ENCODE peak calls at places on chromosomes 11 and 22, in nine cellular contexts. Z, T, F, B, W, Q, K, O and A are unnamed samples.

GRCh38 chr22:47291565-47292495 is 529.4 kb downstream of the TBC1D22A start:
- DNase-seq in Z (no peak), T (no peak), F (no peak), B (no peak), W (no peak), Q (no peak), K (no peak), O (no peak), A (no peak)

GRCh38 chr22:37566329-37566837 is 6.1 kb downstream of the CDC42EP1 start:
- DNase-seq in Z (no peak), T (no peak), F (no peak), B (no peak), W (no peak), Q (peak; percentile 69), K (no peak), O (no peak), A (peak; percentile 55)

GRCh38 chr11:35488117-35488516 is 37.3 kb downstream of the PAMR1 start:
- DNase-seq in Z (no peak), T (peak; percentile 62), F (no peak), B (no peak), W (no peak), Q (no peak), K (peak; percentile 27), O (no peak), A (no peak)

GRCh38 chr11:83801799-83802198 is 515.6 kb upstream of the CCDC90B start:
- DNase-seq in Z (no peak), T (no peak), F (no peak), B (no peak), W (no peak), Q (no peak), K (no peak), O (no peak), A (no peak)

GRCh38 chr11:3201677-3202181 is 16.9 kb downstream of the MRGPRG start:
- DNase-seq in Z (no peak), T (no peak), F (no peak), B (no peak), W (no peak), Q (no peak), K (no peak), O (no peak), A (no peak)

GRCh38 chr11:117620131-117620530 is 176.9 kb downstream of the DSCAML1 start:
- DNase-seq in Z (no peak), T (no peak), F (no peak), B (no peak), W (no peak), Q (no peak), K (no peak), O (no peak), A (no peak)

GRCh38 chr11:119509277-119509841 is 86.4 kb upstream of the THY1 start:
- DNase-seq in Z (peak; percentile 52), T (peak; percentile 77), F (no peak), B (no peak), W (no peak), Q (no peak), K (no peak), O (no peak), A (no peak)

GRCh38 chr11:34309970-34310369 is 47.8 kb downstream of the ABTB2 start:
- DNase-seq in Z (no peak), T (no peak), F (no peak), B (no peak), W (no peak), Q (no peak), K (no peak), O (no peak), A (no peak)

GRCh38 chr11:78698612-78699011 is 123.9 kb upstream of the NARS2 start:
- DNase-seq in Z (peak; percentile 91), T (peak; percentile 92), F (no peak), B (no peak), W (no peak), Q (no peak), K (peak; percentile 38), O (no peak), A (no peak)

GRCh38 chr22:49595465-49596078 is 232.1 kb downstream of the BRD1 start:
- DNase-seq in Z (no peak), T (no peak), F (no peak), B (no peak), W (no peak), Q (no peak), K (no peak), O (no peak), A (no peak)

GRCh38 chr11:67437082-67437821 is at the start of gene PTPRCAP:
- DNase-seq in Z (no peak), T (no peak), F (peak; percentile 41), B (no peak), W (peak; percentile 68), Q (peak; percentile 85), K (no peak), O (no peak), A (peak; percentile 75)

GRCh38 chr11:126654886-126655806 is 299.7 kb downstream of the ST3GAL4 start:
- DNase-seq in Z (no peak), T (peak; percentile 18), F (no peak), B (no peak), W (no peak), Q (no peak), K (no peak), O (no peak), A (no peak)

GRCh38 chr11:20353829-20354434 is 9.6 kb upstream of the HTATIP2 start:
- DNase-seq in Z (peak; percentile 43), T (peak; percentile 24), F (peak; percentile 29), B (no peak), W (no peak), Q (no peak), K (peak; percentile 28), O (peak; percentile 36), A (no peak)

GRCh38 chr11:27347949-27348879 is 14.8 kb downstream of the CCDC34 start:
- DNase-seq in Z (no peak), T (no peak), F (no peak), B (no peak), W (no peak), Q (no peak), K (no peak), O (peak; percentile 55), A (no peak)

GRCh38 chr11:16739326-16739875 is 954 bp downstream of the C11orf58 start:
- DNase-seq in Z (no peak), T (peak; percentile 40), F (no peak), B (no peak), W (no peak), Q (no peak), K (no peak), O (peak; percentile 4), A (no peak)

GRCh38 chr11:70064726-70065317 is 13.3 kb upstream of the ANO1 start:
- DNase-seq in Z (no peak), T (no peak), F (no peak), B (no peak), W (no peak), Q (no peak), K (no peak), O (no peak), A (no peak)

GRCh38 chr11:100791873-100792272 is 104.8 kb downstream of the ARHGAP42 start:
- DNase-seq in Z (peak; percentile 44), T (no peak), F (no peak), B (no peak), W (no peak), Q (no peak), K (no peak), O (no peak), A (no peak)

GRCh38 chr11:119742263-119742861 is 13.4 kb upstream of the NECTIN1 start:
- DNase-seq in Z (no peak), T (peak; percentile 42), F (no peak), B (no peak), W (no peak), Q (no peak), K (no peak), O (no peak), A (peak; percentile 51)

GRCh38 chr11:107482234-107482633 is 24.6 kb upstream of the CWF19L2 start:
- DNase-seq in Z (no peak), T (no peak), F (no peak), B (no peak), W (no peak), Q (no peak), K (no peak), O (no peak), A (no peak)

GRCh38 chr22:25996669-25997068 is 172.6 kb upstream of the SEZ6L start:
- DNase-seq in Z (no peak), T (no peak), F (no peak), B (no peak), W (no peak), Q (no peak), K (no peak), O (no peak), A (no peak)

GRCh38 chr11:34261820-34262219 is 96.0 kb downstream of the ABTB2 start:
- DNase-seq in Z (no peak), T (no peak), F (no peak), B (no peak), W (no peak), Q (no peak), K (no peak), O (no peak), A (no peak)

GRCh38 chr11:68275721-68276488 is 4.1 kb upstream of the C11orf24 start:
- DNase-seq in Z (no peak), T (no peak), F (no peak), B (no peak), W (no peak), Q (no peak), K (no peak), O (no peak), A (no peak)

GRCh38 chr11:70799386-70799785 is 401.1 kb downstream of the CTTN start:
- DNase-seq in Z (peak; percentile 20), T (peak; percentile 87), F (no peak), B (no peak), W (no peak), Q (no peak), K (peak; percentile 19), O (no peak), A (no peak)

GRCh38 chr22:46183733-46184132 is 33.4 kb downstream of the PPARA start:
- DNase-seq in Z (no peak), T (no peak), F (no peak), B (no peak), W (no peak), Q (no peak), K (no peak), O (no peak), A (no peak)

GRCh38 chr22:19896665-19897355 is 42.1 kb upstream of the GNB1L start:
- DNase-seq in Z (no peak), T (no peak), F (no peak), B (no peak), W (no peak), Q (no peak), K (no peak), O (no peak), A (peak; percentile 33)

GRCh38 chr11:12159351-12160099 is 49.1 kb downstream of the MICAL2 start:
- DNase-seq in Z (peak; percentile 91), T (peak; percentile 94), F (no peak), B (no peak), W (no peak), Q (no peak), K (peak; percentile 86), O (no peak), A (no peak)